ENCODE peak calls at places on chromosomes 4 and X, in five cellular contexts. L, U, P, X and T are unnamed samples.

GRCh38 chr4:30720021-30720655 is at the start of gene PCDH7:
- DNase-seq in P (peak; percentile 31), X (peak; percentile 39), L (peak; percentile 19), U (peak; percentile 61), T (no peak)

GRCh38 chr4:108272046-108272445 is 103.3 kb upstream of the LEF1 start:
- DNase-seq in U (no peak), X (no peak), L (no peak), P (no peak), T (no peak)

GRCh38 chr4:1570291-1571164 is 113.6 kb downstream of the FAM53A start:
- DNase-seq in U (no peak), P (peak; percentile 19), X (peak; percentile 14), L (no peak), T (no peak)

GRCh38 chr4:143025111-143025704 is 159.5 kb upstream of the USP38 start:
- DNase-seq in X (no peak), U (no peak), P (no peak), L (peak; percentile 20), T (peak; percentile 20)

GRCh38 chrX:48702716-48703115 is 6.2 kb downstream of the SUV39H1 start:
- DNase-seq in X (no peak), P (no peak), L (no peak), U (no peak), T (no peak)

GRCh38 chr4:112704991-112705845 is 68.3 kb downstream of the LARP7 start:
- DNase-seq in X (peak; percentile 64), L (peak; percentile 23), U (peak; percentile 46), P (peak; percentile 52), T (peak; percentile 45)

GRCh38 chrX:150084474-150085229 is 146.4 kb upstream of the EOLA2 start:
- DNase-seq in X (no peak), L (no peak), P (no peak), U (peak; percentile 81), T (no peak)

GRCh38 chr4:46274717-46275116 is 115.2 kb downstream of the GABRA2 start:
- DNase-seq in U (no peak), X (no peak), P (no peak), L (no peak), T (no peak)

DNA sequence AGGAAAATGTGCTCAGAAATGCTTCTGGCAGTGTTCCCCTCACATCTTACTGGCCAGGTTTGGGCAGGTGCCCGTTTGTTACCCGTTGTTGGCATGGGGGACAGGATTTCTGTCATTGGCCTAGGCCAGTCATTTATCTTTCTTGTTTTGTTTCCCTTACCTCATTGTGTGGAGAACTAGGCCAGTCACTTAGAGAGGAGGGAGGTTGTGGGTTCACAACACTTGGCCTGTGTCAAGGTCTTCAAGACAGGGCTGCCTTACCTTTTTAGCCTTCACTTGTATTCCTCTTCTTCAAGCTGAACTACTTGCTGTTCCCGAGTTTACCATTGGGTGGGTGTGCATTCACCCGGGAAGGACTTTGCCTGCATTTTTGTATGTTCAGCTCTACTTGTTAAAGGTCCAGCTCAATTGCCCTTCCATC is 17.7 kb downstream of the SNX25 start:
- DNase-seq in U (peak; percentile 9), X (no peak), P (no peak), L (no peak), T (peak; percentile 85)
- TF ChIP-seq CTCF in U (no peak), X (peak; percentile 12), P (no peak), L (no peak), T (peak; percentile 17)

GRCh38 chrX:132022115-132022862 is 813 bp upstream of the STK26 start:
- DNase-seq in X (no peak), L (no peak), U (peak; percentile 29), P (no peak), T (peak; percentile 10)
- H3K4me3 ChIP-seq in X (peak overlapping the region; percentile 59), L (no peak overlapping the region), U (peak overlapping the region; percentile 45), P (peak overlapping the region; percentile 45), T (no peak overlapping the region)

DNA sequence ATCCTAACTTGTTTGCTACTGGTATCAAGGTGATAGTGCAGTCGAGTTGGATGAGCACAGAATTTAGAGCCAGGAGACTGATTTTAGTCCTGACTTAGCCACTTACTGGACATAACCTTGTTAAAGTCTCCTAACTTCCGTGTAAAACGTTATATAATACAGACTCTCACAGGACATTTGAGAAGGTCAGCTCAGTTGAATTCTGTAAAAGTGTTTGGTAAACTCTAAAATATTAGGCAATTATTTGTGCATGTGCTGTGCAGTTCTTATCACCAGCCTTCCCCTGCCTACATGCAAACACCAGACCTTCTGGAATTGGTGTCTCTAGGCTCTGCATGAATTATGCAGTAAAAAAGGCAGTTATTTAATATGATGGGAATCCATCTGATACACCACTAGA is 45.4 kb downstream of the FNIP2 start:
- DNase-seq in U (no peak), L (no peak), P (no peak), X (no peak), T (no peak)
- H3K4me1 ChIP-seq in U (peaks cover 35% of the 10 kb centered on the region), L (peaks cover 52% of the 10 kb centered on the region), P (peaks cover 4% of the 10 kb centered on the region), X (peaks cover 51% of the 10 kb centered on the region), T (peaks cover 68% of the 10 kb centered on the region)

GRCh38 chr4:75940692-75941253 is at the start of gene NAAA:
- DNase-seq in U (peak; percentile 81), X (peak; percentile 74), L (peak; percentile 82), P (peak; percentile 73), T (peak; percentile 87)
- TF ChIP-seq CTCF in U (no peak), X (peak; percentile 64), L (peak; percentile 50), P (no peak), T (peak; percentile 67)

GRCh38 chr4:76307670-76308014 is 1.1 kb downstream of the STBD1 start:
- DNase-seq in P (peak; percentile 47), U (no peak), X (peak; percentile 72), L (peak; percentile 48), T (peak; percentile 36)
- H3K4me3 ChIP-seq in P (peak overlapping the region; percentile 58), U (no peak overlapping the region), X (peak overlapping the region; percentile 81), L (peak overlapping the region; percentile 69), T (peak overlapping the region; percentile 52)

GRCh38 chr4:149910604-149911367 is 95.1 kb upstream of the IQCM start:
- DNase-seq in U (peak; percentile 48), P (no peak), X (no peak), L (peak; percentile 67), T (no peak)
- H3K4me1 ChIP-seq in U (peaks cover 11% of the 10 kb centered on the region), P (no peaks in the 10 kb centered on the region), X (no peaks in the 10 kb centered on the region), L (peaks cover 15% of the 10 kb centered on the region), T (no peaks in the 10 kb centered on the region)